ENCODE peak calls at places on chromosomes 6 and 20, in seven cellular contexts. M is PC-9, Q is body of pancreas, E is cardiac muscle cell, K is psoas muscle, O is A673, J is nephron progenitor cell. T is an unnamed sample.

GRCh38 chr6:119240257-119241123 is 109.1 kb downstream of the MAN1A1 start:
- DNase-seq in M (no peak), Q (no peak), E (peak; percentile 3), K (no peak), O (no peak), J (no peak), T (no peak)

GRCh38 chr6:22041797-22042489 is 254.9 kb downstream of the PRL start:
- DNase-seq in M (no peak), Q (no peak), E (peak; percentile 45), K (no peak), O (no peak), J (no peak), T (no peak)

GRCh38 chr6:50851269-50851847 is 32.7 kb downstream of the TFAP2B start:
- DNase-seq in M (no peak), Q (no peak), E (no peak), K (no peak), O (no peak), J (no peak), T (no peak)

GRCh38 chr20:15699431-15700146 is 873.7 kb downstream of the KIF16B start:
- DNase-seq in M (peak; percentile 77), Q (no peak), E (no peak), K (no peak), O (no peak), J (no peak), T (no peak)

GRCh38 chr6:8657522-8657921 is 222.2 kb upstream of the SLC35B3 start:
- DNase-seq in M (no peak), Q (no peak), E (no peak), K (no peak), O (no peak), J (no peak), T (no peak)

GRCh38 chr6:30691208-30691872 is 556 bp upstream of the NRM start:
- DNase-seq in M (no peak), Q (no peak), E (no peak), K (no peak), O (peak; percentile 54), J (no peak), T (no peak)

GRCh38 chr20:34143951-34144350 is 31.9 kb upstream of the EIF2S2 start:
- DNase-seq in M (no peak), Q (no peak), E (peak; percentile 45), K (no peak), O (no peak), J (no peak), T (no peak)

GRCh38 chr6:134134654-134135053 is 82.2 kb upstream of the SLC2A12 start:
- DNase-seq in M (no peak), Q (no peak), E (no peak), K (no peak), O (peak; percentile 57), J (no peak), T (no peak)

GRCh38 chr6:52551483-52552277 is 25.2 kb downstream of the TRAM2 start:
- DNase-seq in M (peak; percentile 65), Q (peak; percentile 76), E (peak; percentile 80), K (peak; percentile 79), O (peak; percentile 60), J (peak; percentile 42), T (peak; percentile 54)

GRCh38 chr20:51696304-51697118 is 71.7 kb downstream of the ATP9A start:
- DNase-seq in M (no peak), Q (no peak), E (peak; percentile 61), K (no peak), O (peak; percentile 89), J (no peak), T (no peak)

GRCh38 chr6:106974337-106974998 is at the start of gene CD24:
- DNase-seq in M (peak; percentile 53), Q (peak; percentile 90), E (no peak), K (no peak), O (no peak), J (peak; percentile 88), T (peak; percentile 92)

GRCh38 chr20:17558154-17558940 is 11.5 kb upstream of the DSTN start:
- DNase-seq in M (peak; percentile 90), Q (peak; percentile 33), E (peak; percentile 89), K (no peak), O (peak; percentile 86), J (no peak), T (peak; percentile 48)

GRCh38 chr20:61599061-61599930 is 347.2 kb downstream of the CDH4 start:
- DNase-seq in M (no peak), Q (no peak), E (no peak), K (no peak), O (peak; percentile 16), J (peak; percentile 23), T (no peak)

GRCh38 chr6:128168244-128168643 is 267.4 kb upstream of the THEMIS start:
- DNase-seq in M (no peak), Q (no peak), E (no peak), K (no peak), O (no peak), J (no peak), T (no peak)

GRCh38 chr6:27866370-27867050 is 45.7 kb downstream of the OR2B2 start:
- DNase-seq in M (peak; percentile 49), Q (no peak), E (peak; percentile 70), K (no peak), O (peak; percentile 90), J (no peak), T (no peak)

GRCh38 chr20:62134735-62135231 is 8.4 kb downstream of the PSMA7 start:
- DNase-seq in M (no peak), Q (no peak), E (peak; percentile 69), K (peak; percentile 88), O (no peak), J (no peak), T (no peak)

GRCh38 chr6:154246723-154247118 is 109.9 kb downstream of the IPCEF1 start:
- DNase-seq in M (no peak), Q (no peak), E (no peak), K (no peak), O (no peak), J (no peak), T (no peak)

GRCh38 chr20:62333820-62334595 is 31.2 kb downstream of the ADRM1 start:
- DNase-seq in M (no peak), Q (no peak), E (no peak), K (no peak), O (no peak), J (no peak), T (no peak)

GRCh38 chr6:14924126-14925024 is 321.5 kb upstream of the JARID2 start:
- DNase-seq in M (no peak), Q (no peak), E (no peak), K (peak; percentile 85), O (no peak), J (peak; percentile 68), T (no peak)

GRCh38 chr20:45959126-45959525 is 12.9 kb downstream of the ZNF335 start:
- DNase-seq in M (peak; percentile 30), Q (no peak), E (no peak), K (peak; percentile 42), O (no peak), J (no peak), T (no peak)

GRCh38 chr20:16411361-16411760 is 161.9 kb downstream of the KIF16B start:
- DNase-seq in M (no peak), Q (no peak), E (no peak), K (no peak), O (no peak), J (no peak), T (no peak)

GRCh38 chr6:131083687-131084086 is 20.6 kb upstream of the EPB41L2 start:
- DNase-seq in M (no peak), Q (no peak), E (peak; percentile 38), K (no peak), O (no peak), J (no peak), T (no peak)

GRCh38 chr6:169577236-169577635 is 124.6 kb downstream of the WDR27 start:
- DNase-seq in M (no peak), Q (no peak), E (no peak), K (no peak), O (no peak), J (no peak), T (no peak)

GRCh38 chr6:169575365-169575764 is 126.5 kb downstream of the WDR27 start:
- DNase-seq in M (no peak), Q (no peak), E (no peak), K (no peak), O (no peak), J (no peak), T (no peak)

GRCh38 chr6:169577974-169578373 is 123.9 kb downstream of the WDR27 start:
- DNase-seq in M (no peak), Q (no peak), E (peak; percentile 42), K (no peak), O (no peak), J (no peak), T (no peak)

GRCh38 chr6:169583867-169584541 is 117.8 kb downstream of the WDR27 start:
- DNase-seq in M (no peak), Q (no peak), E (no peak), K (no peak), O (no peak), J (no peak), T (no peak)

DNA sequence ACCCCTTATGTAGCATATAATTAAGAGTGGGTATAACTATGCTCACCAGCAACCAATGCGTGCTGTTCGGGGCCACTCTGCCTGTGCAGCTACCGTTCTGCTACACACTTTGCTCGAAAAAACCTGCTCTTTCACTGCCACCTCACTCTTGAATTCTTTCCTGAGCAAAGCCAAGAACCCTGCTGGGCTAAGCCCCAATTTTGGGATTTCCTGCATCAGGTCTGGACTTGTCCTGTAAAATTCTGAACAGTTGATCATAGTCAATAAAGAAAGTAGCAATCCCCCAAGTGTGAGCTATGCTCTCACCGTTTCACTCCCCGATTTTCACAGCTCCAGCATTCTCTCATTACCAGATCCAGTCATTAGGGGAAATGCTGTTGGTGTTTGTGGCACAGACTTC is 122.1 kb downstream of the WDR27 start:
- DNase-seq in M (no peak), Q (no peak), E (no peak), K (no peak), O (peak; percentile 66), J (no peak), T (no peak)
- TF ChIP-seq CTCF in M (no peak), Q (no peak), E (no peak), K (no peak), O (no peak), J (no peak), T (no peak)

DNA sequence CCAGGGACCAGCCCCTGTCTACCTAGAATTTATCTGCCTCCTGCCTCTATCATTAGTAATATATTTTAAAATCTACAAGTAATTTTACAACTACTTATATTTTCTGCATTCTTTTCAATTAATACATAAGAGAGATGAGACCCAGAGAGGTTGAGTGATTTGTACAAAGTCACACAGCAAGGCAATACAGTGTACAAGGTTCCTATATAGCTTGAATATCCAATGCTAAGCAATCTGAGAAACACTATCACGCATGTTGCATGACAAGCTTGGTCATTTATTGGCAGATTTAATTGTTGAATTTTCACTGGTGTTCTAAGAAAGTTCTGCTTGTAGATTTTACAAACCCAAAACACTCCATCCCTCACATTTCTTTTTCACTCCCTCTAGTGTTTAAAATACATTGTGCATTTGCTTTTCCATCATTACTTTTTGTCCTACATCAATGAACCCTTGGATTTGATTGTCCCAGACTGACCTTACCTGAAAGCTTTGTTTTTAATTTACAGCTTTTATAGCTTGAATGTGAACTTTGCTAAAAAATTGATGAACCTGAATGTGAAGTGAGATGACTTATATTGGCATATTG is 520.9 kb upstream of the CITED2 start:
- DNase-seq in M (no peak), Q (no peak), E (peak; percentile 25), K (no peak), O (no peak), J (no peak), T (no peak)
- TF ChIP-seq CTCF in M (no peak), Q (no peak), E (no peak), K (no peak), O (peak; percentile 23), J (no peak), T (no peak)

GRCh38 chr6:38493929-38494547 is 145.7 kb downstream of the BTBD9 start:
- DNase-seq in M (peak; percentile 56), Q (peak; percentile 84), E (peak; percentile 83), K (peak; percentile 64), O (peak; percentile 69), J (peak; percentile 86), T (peak; percentile 78)
- TF ChIP-seq CTCF in M (peak; percentile 97), Q (peak; percentile 91), E (peak; percentile 76), K (peak; percentile 99), O (peak; percentile 90), J (peak; percentile 95), T (peak; percentile 92)

GRCh38 chr6:36762123-36762522 is 64.5 kb downstream of the RAB44 start:
- DNase-seq in M (no peak), Q (no peak), E (no peak), K (no peak), O (no peak), J (no peak), T (no peak)
- TF ChIP-seq CTCF in M (no peak), Q (no peak), E (no peak), K (no peak), O (no peak), J (no peak), T (no peak)